ENCODE peak calls at places on chromosomes 12 and 14, in ten cellular contexts. T is SK-N-SH, W is A549, J is transverse colon, G is ovary, E is H1, A is K562, V is HepG2, F is upper lobe of left lung, D is stomach. M is an unnamed sample.

GRCh38 chr14:35400707-35401421 is 3.7 kb downstream of the NFKBIA start:
- DNase-seq in T (no peak), E (no peak), J (peak; percentile 33), F (no peak), G (peak; percentile 41), V (peak; percentile 73), W (no peak), A (no peak), D (no peak), M (peak; percentile 63)

GRCh38 chr14:49582211-49582977 is 3.8 kb downstream of the RPS29 start:
- DNase-seq in A (no peak), E (no peak), J (no peak), G (no peak), F (no peak), D (no peak), V (no peak), T (no peak), W (no peak), M (no peak)

GRCh38 chr12:26629864-26630263 is 203.1 kb downstream of the ITPR2 start:
- DNase-seq in A (no peak), G (no peak), V (no peak), T (no peak), D (no peak), W (no peak), E (no peak), F (no peak), J (no peak), M (no peak)

GRCh38 chr12:114445401-114446323 is 39.7 kb upstream of the TBX5 start:
- DNase-seq in G (no peak), W (no peak), E (peak; percentile 48), A (no peak), V (no peak), D (no peak), J (no peak), F (no peak), T (no peak), M (no peak)

GRCh38 chr12:124500232-124501079 is 67.0 kb downstream of the NCOR2 start:
- DNase-seq in D (no peak), J (no peak), V (peak; percentile 37), G (no peak), E (peak; percentile 75), T (no peak), F (peak; percentile 37), W (no peak), A (no peak), M (no peak)

GRCh38 chr12:78442454-78442801 is 422.1 kb upstream of the SYT1 start:
- DNase-seq in W (no peak), D (no peak), A (no peak), G (no peak), T (no peak), F (no peak), J (no peak), E (no peak), V (no peak), M (no peak)

GRCh38 chr12:43776498-43776897 is 17.7 kb downstream of the IRAK4 start:
- DNase-seq in E (no peak), V (peak; percentile 44), J (no peak), G (no peak), W (peak; percentile 30), A (no peak), D (no peak), T (peak; percentile 61), F (no peak), M (no peak)

GRCh38 chr14:62436256-62436655 is 609.0 kb downstream of the KCNH5 start:
- DNase-seq in E (no peak), J (no peak), D (no peak), G (no peak), F (no peak), T (no peak), V (no peak), A (no peak), W (no peak), M (no peak)

GRCh38 chr12:724194-724855 is 28.1 kb upstream of the WNK1 start:
- DNase-seq in F (peak; percentile 56), V (no peak), A (no peak), W (no peak), E (no peak), D (no peak), G (no peak), T (no peak), J (no peak), M (no peak)

GRCh38 chr12:86551146-86551571 is 295.0 kb upstream of the MGAT4C start:
- DNase-seq in W (no peak), T (no peak), D (no peak), F (no peak), G (no peak), V (no peak), E (no peak), A (no peak), J (no peak), M (no peak)

GRCh38 chr14:106013879-106014376 is 487.5 kb downstream of the TMEM121 start:
- DNase-seq in W (no peak), D (no peak), J (no peak), A (no peak), G (no peak), F (no peak), T (no peak), V (no peak), E (no peak), M (no peak)

GRCh38 chr12:91111366-91112321 is at the start of gene LUM:
- DNase-seq in J (no peak), V (no peak), W (no peak), T (peak; percentile 17), E (no peak), D (no peak), F (peak; percentile 51), A (no peak), G (peak; percentile 63), M (no peak)

GRCh38 chr12:49903700-49904423 is at the start of gene FAIM2:
- DNase-seq in J (peak; percentile 24), F (no peak), V (no peak), T (peak; percentile 92), E (no peak), W (no peak), D (no peak), G (peak; percentile 72), A (peak; percentile 72), M (peak; percentile 82)

GRCh38 chr14:30982583-30982982 is 42.9 kb upstream of the AP4S1 start:
- DNase-seq in F (no peak), G (no peak), V (no peak), A (no peak), D (no peak), W (no peak), J (no peak), E (no peak), T (no peak), M (no peak)

GRCh38 chr12:120316798-120317257 is 10.8 kb downstream of the PLA2G1B start:
- DNase-seq in G (no peak), V (peak; percentile 45), D (no peak), A (peak; percentile 24), F (no peak), J (no peak), W (no peak), T (no peak), E (peak; percentile 47), M (no peak)

GRCh38 chr12:120317258-120318105 is 10.1 kb downstream of the PLA2G1B start:
- DNase-seq in D (peak; percentile 99), A (peak; percentile 99), V (peak; percentile 99), W (peak; percentile 99), F (peak; percentile 98), G (peak; percentile 100), J (peak; percentile 99), E (peak; percentile 100), T (peak; percentile 96), M (peak; percentile 100)

DNA sequence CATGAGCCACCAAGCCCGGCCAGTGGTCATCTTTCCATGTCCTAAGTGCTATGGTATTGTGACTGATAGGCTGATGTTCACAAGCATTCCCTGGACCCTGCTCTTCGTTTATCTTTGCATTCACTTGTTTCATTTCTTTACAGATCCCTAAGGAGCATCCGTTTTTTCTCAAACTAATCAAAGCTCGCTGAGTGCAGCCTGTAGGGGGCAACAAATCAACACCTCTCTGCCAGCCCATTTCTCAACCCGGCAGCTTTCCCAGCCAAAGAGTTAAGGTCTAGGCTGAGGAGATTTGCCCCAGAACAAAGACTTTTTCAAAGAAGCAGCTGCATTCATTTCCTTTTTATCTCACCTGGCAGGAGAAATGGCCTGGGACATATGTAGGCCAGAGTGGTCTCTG is 12.1 kb downstream of the SIRT4 start:
- DNase-seq in E (peak; percentile 66), V (no peak), W (peak; percentile 42), G (no peak), T (no peak), J (no peak), D (no peak), F (no peak), A (peak; percentile 42), M (no peak)
- TF ChIP-seq EP300 in E (no peak), V (no peak), W (no peak), G (no peak), T (no peak), J (no peak), D (no peak), F (no peak), A (no peak), M (no peak)

DNA sequence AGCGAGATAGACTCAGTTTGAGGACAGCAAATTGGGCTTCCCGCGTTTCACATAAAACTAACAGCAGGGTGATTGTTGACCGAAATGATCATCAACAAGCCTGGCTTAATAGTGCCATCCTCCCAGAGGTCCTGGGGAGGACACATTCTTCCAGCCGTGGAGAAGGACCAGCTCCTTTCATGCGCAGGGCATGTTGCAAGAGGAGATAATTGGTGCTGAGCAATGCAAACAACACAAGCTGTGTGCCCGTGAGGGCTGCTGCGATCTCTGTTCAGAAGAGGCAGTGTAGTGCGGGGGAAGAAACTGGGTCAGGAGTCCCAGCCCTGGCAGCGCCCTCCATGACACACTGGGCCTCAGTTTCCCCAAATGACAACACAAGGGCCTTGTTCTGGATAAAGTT is 54.3 kb downstream of the CCDC85C start:
- DNase-seq in T (no peak), G (no peak), A (no peak), J (no peak), V (peak; percentile 57), W (no peak), D (no peak), E (no peak), F (no peak), M (no peak)
- H3K4me1 ChIP-seq in T (no peaks in the 10 kb centered on the region), G (peaks cover 5% of the 10 kb centered on the region), A (peaks cover 31% of the 10 kb centered on the region), J (peaks cover 38% of the 10 kb centered on the region), V (peaks cover 69% of the 10 kb centered on the region), W (peaks cover 31% of the 10 kb centered on the region), D (peaks cover 44% of the 10 kb centered on the region), E (peaks cover 8% of the 10 kb centered on the region), F (peaks cover 4% of the 10 kb centered on the region), M (no peaks in the 10 kb centered on the region)

DNA sequence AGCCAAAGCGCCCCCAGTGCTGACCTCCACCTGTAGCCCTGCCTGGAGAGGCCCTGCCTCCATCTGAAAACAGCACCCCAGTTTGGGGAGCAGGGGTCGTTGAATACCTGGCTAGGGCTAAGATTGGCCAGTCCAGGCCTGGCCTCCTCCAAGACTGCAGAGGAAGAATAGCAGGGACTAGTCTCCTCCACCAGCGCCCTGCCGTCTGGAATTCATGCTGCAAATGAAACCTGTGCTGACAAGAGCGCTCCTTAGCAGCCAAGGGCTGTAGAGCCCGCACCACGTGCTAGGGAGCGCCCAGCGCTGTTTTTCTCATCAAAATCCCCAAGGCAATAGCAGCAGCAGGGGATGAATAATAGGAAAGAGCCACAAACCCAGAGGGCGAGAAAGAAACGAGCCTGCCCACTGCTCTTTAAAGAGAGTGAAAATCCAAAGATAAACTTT is 3.4 kb downstream of the COL2A1 start:
- DNase-seq in E (no peak), D (no peak), T (peak; percentile 53), V (no peak), F (peak; percentile 53), J (no peak), A (no peak), G (no peak), W (peak; percentile 60), M (peak; percentile 59)
- TF ChIP-seq EP300 in E (no peak), D (no peak), T (no peak), V (no peak), F (no peak), J (no peak), A (no peak), G (no peak), W (no peak), M (no peak)

GRCh38 chr14:51677738-51678137 is 26.0 kb downstream of the FRMD6 start:
- DNase-seq in V (no peak), A (no peak), E (no peak), D (no peak), G (no peak), J (no peak), T (no peak), F (no peak), W (no peak), M (no peak)
- H3K4me1 ChIP-seq in V (peaks cover 65% of the 10 kb centered on the region), A (no peaks in the 10 kb centered on the region), E (no peaks in the 10 kb centered on the region), D (no peaks in the 10 kb centered on the region), G (no peaks in the 10 kb centered on the region), J (peaks cover 5% of the 10 kb centered on the region), T (peaks cover 72% of the 10 kb centered on the region), F (no peaks in the 10 kb centered on the region), W (peaks cover 43% of the 10 kb centered on the region), M (no peaks in the 10 kb centered on the region)